ENCODE peak calls at places on chromosomes 13 and 19, in nine cellular contexts. U, V, B, M, P, G, X, C and W are unnamed samples.

GRCh38 chr13:91136806-91137205 is 210.7 kb upstream of the MIR17HG start:
- DNase-seq in U (no peak), V (no peak), B (no peak), M (no peak), P (no peak), G (no peak), X (no peak), C (no peak), W (no peak)

GRCh38 chr13:112231451-112232083 is 144.6 kb upstream of the SPACA7 start:
- DNase-seq in U (no peak), V (no peak), B (no peak), M (no peak), P (no peak), G (no peak), X (no peak), C (no peak), W (no peak)

GRCh38 chr13:79398169-79398568 is 7.9 kb downstream of the RBM26 start:
- DNase-seq in U (no peak), V (no peak), B (no peak), M (no peak), P (no peak), G (no peak), X (no peak), C (no peak), W (no peak)

GRCh38 chr13:113742000-113742441 is 17.0 kb upstream of the TMEM255B start:
- DNase-seq in U (no peak), V (peak; percentile 67), B (peak; percentile 20), M (peak; percentile 60), P (no peak), G (peak; percentile 72), X (no peak), C (peak; percentile 51), W (no peak)

GRCh38 chr13:79481685-79482052 is 714 bp downstream of the NDFIP2 start:
- DNase-seq in U (no peak), V (peak; percentile 35), B (no peak), M (peak; percentile 28), P (no peak), G (no peak), X (peak; percentile 6), C (no peak), W (no peak)

GRCh38 chr13:37657134-37657533 is 58.6 kb upstream of the POSTN start:
- DNase-seq in U (no peak), V (peak; percentile 45), B (no peak), M (no peak), P (no peak), G (peak; percentile 85), X (no peak), C (no peak), W (peak; percentile 21)

GRCh38 chr19:18862976-18863842 is 31.4 kb downstream of the UPF1 start:
- DNase-seq in U (no peak), V (no peak), B (no peak), M (no peak), P (no peak), G (no peak), X (no peak), C (no peak), W (no peak)

GRCh38 chr19:959935-960502 is 24.1 kb upstream of the WDR18 start:
- DNase-seq in U (no peak), V (no peak), B (no peak), M (no peak), P (no peak), G (no peak), X (no peak), C (no peak), W (no peak)

GRCh38 chr19:2244486-2244885 is 4.6 kb upstream of the AMH start:
- DNase-seq in U (no peak), V (no peak), B (no peak), M (peak; percentile 35), P (no peak), G (no peak), X (no peak), C (no peak), W (no peak)

GRCh38 chr19:29771708-29772415 is 39.9 kb upstream of the CCNE1 start:
- DNase-seq in U (no peak), V (peak; percentile 63), B (peak; percentile 14), M (peak; percentile 60), P (peak; percentile 4), G (peak; percentile 51), X (no peak), C (no peak), W (no peak)